ENCODE peak calls at places on chromosome 1, in five cellular contexts. One of them, this sample, is unnamed.

GRCh38 chr1:31647106-31647505 is 2.4 kb upstream of the PEF1 start:
- DNase-seq in T1000: no peak
- DNase-seq in RCC 7860: no peak
- DNase-seq in posterior cingulate gyrus: no peak
- DNase-seq in fibroblast of the aortic adventitia: peak
- DNase-seq in this sample: no peak

GRCh38 chr1:155093938-155094621 is 15.4 kb downstream of the EFNA3 start:
- DNase-seq in T1000: no peak
- DNase-seq in fibroblast of the aortic adventitia: peak
- DNase-seq in posterior cingulate gyrus: no peak
- DNase-seq in RCC 7860: peak
- DNase-seq in this sample: peak

GRCh38 chr1:178119623-178120022 is 25.7 kb downstream of the RASAL2 start:
- DNase-seq in posterior cingulate gyrus: no peak
- DNase-seq in RCC 7860: no peak
- DNase-seq in T1000: no peak
- DNase-seq in fibroblast of the aortic adventitia: no peak
- DNase-seq in this sample: no peak

GRCh38 chr1:56688522-56689026 is 43.5 kb downstream of the PRKAA2 start:
- DNase-seq in posterior cingulate gyrus: no peak
- DNase-seq in T1000: peak
- DNase-seq in RCC 7860: peak
- DNase-seq in fibroblast of the aortic adventitia: peak
- DNase-seq in this sample: no peak

GRCh38 chr1:187001198-187001904 is 172.6 kb downstream of the PLA2G4A start:
- DNase-seq in posterior cingulate gyrus: no peak
- DNase-seq in fibroblast of the aortic adventitia: peak
- DNase-seq in RCC 7860: no peak
- DNase-seq in T1000: no peak
- DNase-seq in this sample: no peak

GRCh38 chr1:224726783-224727182 is 110.7 kb downstream of the CNIH3 start:
- DNase-seq in fibroblast of the aortic adventitia: peak
- DNase-seq in posterior cingulate gyrus: no peak
- DNase-seq in RCC 7860: peak
- DNase-seq in T1000: peak
- DNase-seq in this sample: no peak

GRCh38 chr1:41436281-41437010 is 48.0 kb downstream of the EDN2 start:
- DNase-seq in RCC 7860: no peak
- DNase-seq in fibroblast of the aortic adventitia: no peak
- DNase-seq in T1000: no peak
- DNase-seq in posterior cingulate gyrus: no peak
- DNase-seq in this sample: no peak

GRCh38 chr1:63103682-63104081 is 218.7 kb upstream of the FOXD3 start:
- DNase-seq in posterior cingulate gyrus: no peak
- DNase-seq in T1000: no peak
- DNase-seq in RCC 7860: no peak
- DNase-seq in fibroblast of the aortic adventitia: no peak
- DNase-seq in this sample: no peak

GRCh38 chr1:235954306-235955283 is 87.9 kb upstream of the LYST start:
- DNase-seq in T1000: no peak
- DNase-seq in RCC 7860: no peak
- DNase-seq in fibroblast of the aortic adventitia: no peak
- DNase-seq in posterior cingulate gyrus: no peak
- DNase-seq in this sample: peak

GRCh38 chr1:182783068-182783467 is 6.5 kb upstream of the NPL start:
- DNase-seq in posterior cingulate gyrus: no peak
- DNase-seq in fibroblast of the aortic adventitia: no peak
- DNase-seq in RCC 7860: no peak
- DNase-seq in T1000: no peak
- DNase-seq in this sample: no peak

GRCh38 chr1:44677201-44677520 is 2.6 kb downstream of the ARMH1 start:
- DNase-seq in posterior cingulate gyrus: no peak
- DNase-seq in RCC 7860: peak
- DNase-seq in fibroblast of the aortic adventitia: peak
- DNase-seq in T1000: no peak
- DNase-seq in this sample: peak

GRCh38 chr1:48917901-48918603 is 141.4 kb upstream of the BEND5 start:
- DNase-seq in RCC 7860: no peak
- DNase-seq in posterior cingulate gyrus: no peak
- DNase-seq in fibroblast of the aortic adventitia: no peak
- DNase-seq in T1000: no peak
- DNase-seq in this sample: no peak

GRCh38 chr1:178652506-178652905 is 72.5 kb upstream of the RALGPS2 start:
- DNase-seq in T1000: no peak
- DNase-seq in posterior cingulate gyrus: no peak
- DNase-seq in fibroblast of the aortic adventitia: no peak
- DNase-seq in RCC 7860: no peak
- DNase-seq in this sample: no peak

GRCh38 chr1:228416217-228416971 is at the start of gene TRIM17:
- DNase-seq in RCC 7860: no peak
- DNase-seq in posterior cingulate gyrus: no peak
- DNase-seq in T1000: no peak
- DNase-seq in fibroblast of the aortic adventitia: no peak
- DNase-seq in this sample: peak

GRCh38 chr1:57101171-57101570 is 135.4 kb upstream of the C8B start:
- DNase-seq in T1000: no peak
- DNase-seq in posterior cingulate gyrus: no peak
- DNase-seq in fibroblast of the aortic adventitia: peak
- DNase-seq in RCC 7860: no peak
- DNase-seq in this sample: no peak

GRCh38 chr1:119140177-119141019 is at the start of gene WARS2:
- DNase-seq in RCC 7860: peak
- DNase-seq in T1000: peak
- DNase-seq in posterior cingulate gyrus: peak
- DNase-seq in fibroblast of the aortic adventitia: peak
- DNase-seq in this sample: peak